ENCODE peak calls at places on chromosome 10, in ten cellular contexts. Y is heart left ventricle, P is PC-3, D is heart right ventricle, I is colonic mucosa, J is fibroblast of villous mesenchyme, G is AG10803, Z is foreskin fibroblast, K is keratinocyte, B is GM20000. V is an unnamed sample.

GRCh38 chr10:93334901-93335312 is 147.2 kb downstream of the MYOF start:
- DNase-seq in D (no peak), P (peak; percentile 95), K (peak; percentile 93), Z (peak; percentile 75), J (no peak), Y (no peak), B (no peak), G (peak; percentile 62), I (no peak), V (peak; percentile 26)

GRCh38 chr10:82171899-82172298 is 296.9 kb downstream of the NRG3 start:
- DNase-seq in K (no peak), B (no peak), Z (no peak), P (no peak), D (no peak), I (no peak), Y (no peak), J (no peak), G (no peak), V (no peak)

GRCh38 chr10:628386-629045 is 61.0 kb downstream of the DIP2C start:
- DNase-seq in J (no peak), Y (no peak), Z (no peak), G (no peak), P (no peak), K (no peak), I (no peak), B (no peak), D (no peak), V (no peak)

GRCh38 chr10:31697271-31698168 is 231.1 kb downstream of the ARHGAP12 start:
- DNase-seq in G (peak; percentile 86), K (no peak), P (peak; percentile 9), I (peak; percentile 55), Y (peak; percentile 91), J (peak; percentile 81), D (peak; percentile 90), Z (peak; percentile 95), B (no peak), V (no peak)

GRCh38 chr10:101294109-101294508 is 59.9 kb upstream of the BTRC start:
- DNase-seq in Z (no peak), P (no peak), J (no peak), I (no peak), D (no peak), K (no peak), Y (no peak), G (no peak), B (no peak), V (no peak)

GRCh38 chr10:101467286-101467770 is 113.4 kb downstream of the BTRC start:
- DNase-seq in Y (no peak), I (peak; percentile 32), J (peak; percentile 77), P (peak; percentile 69), B (peak; percentile 58), K (peak; percentile 61), Z (peak; percentile 85), D (peak; percentile 46), G (peak; percentile 81), V (peak; percentile 25)

GRCh38 chr10:122050316-122050715 is 61.4 kb downstream of the TACC2 start:
- DNase-seq in I (peak; percentile 74), G (no peak), Y (no peak), Z (no peak), B (no peak), K (no peak), D (no peak), P (no peak), J (no peak), V (no peak)

GRCh38 chr10:48943096-48943495 is 3.5 kb upstream of the LRRC18 start:
- DNase-seq in Z (no peak), P (no peak), G (no peak), D (no peak), I (no peak), Y (no peak), J (no peak), K (no peak), B (no peak), V (no peak)

GRCh38 chr10:46312953-46313352 is 26.2 kb downstream of the ANTXRL start:
- DNase-seq in Z (no peak), Y (peak; percentile 19), K (no peak), D (no peak), I (no peak), P (no peak), B (no peak), G (no peak), J (no peak), V (no peak)

GRCh38 chr10:81570878-81571794 is 303.9 kb upstream of the NRG3 start:
- DNase-seq in D (no peak), J (no peak), P (no peak), I (no peak), G (no peak), Z (no peak), B (no peak), K (no peak), Y (peak; percentile 36), V (no peak)

DNA sequence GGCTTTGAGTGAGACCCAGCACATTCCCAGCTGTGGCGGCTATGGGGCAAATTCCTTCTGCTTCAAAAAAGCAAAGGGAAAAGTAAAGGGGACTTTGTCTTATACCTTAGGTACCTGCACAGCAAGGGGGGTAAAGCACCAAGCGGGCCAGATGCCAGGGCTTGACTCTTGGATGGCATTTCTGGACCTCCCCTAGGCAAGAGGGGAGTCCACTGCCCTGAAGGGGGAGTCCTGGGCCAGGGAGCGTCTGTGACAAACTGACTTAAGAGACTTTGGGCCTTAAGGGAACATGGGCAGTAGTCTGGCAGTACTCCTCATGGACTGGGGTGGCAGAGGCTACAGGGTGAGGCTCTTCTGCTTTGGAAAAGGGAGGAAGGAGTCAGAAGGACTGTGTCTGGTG is 16.1 kb upstream of the FOXI2 start:
- DNase-seq in Z (no peak), B (no peak), D (no peak), Y (no peak), K (no peak), G (no peak), J (no peak), I (no peak), P (no peak), V (no peak)
- TF ChIP-seq CTCF in Z (no peak), B (no peak), D (no peak), Y (no peak), K (no peak), G (no peak), J (no peak), I (no peak), P (no peak), V (no peak)

GRCh38 chr10:112687647-112688046 is 240.6 kb downstream of the VTI1A start:
- DNase-seq in D (no peak), J (peak; percentile 34), P (peak; percentile 54), B (no peak), Z (peak; percentile 83), K (no peak), I (no peak), Y (no peak), G (peak; percentile 74), V (no peak)

DNA sequence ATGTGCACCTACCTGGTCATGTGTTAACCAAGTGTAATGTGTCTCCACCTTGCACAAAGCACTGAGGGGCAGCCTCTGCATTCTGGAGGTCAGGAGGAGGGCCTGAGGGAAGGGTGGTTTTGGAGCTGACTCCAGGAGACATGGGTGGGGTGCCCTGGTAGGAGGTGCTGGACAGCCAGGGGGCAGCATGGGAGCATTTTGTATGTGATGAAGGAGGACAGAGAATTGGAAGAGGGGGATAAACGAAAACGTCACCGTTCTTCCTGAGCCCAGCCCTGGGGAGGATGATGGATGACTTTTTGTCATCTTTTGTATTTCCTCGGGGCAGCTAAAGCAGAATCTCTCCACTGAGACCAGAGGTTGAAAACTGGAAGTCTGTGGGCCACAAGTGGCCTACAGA is 242.3 kb downstream of the VTI1A start:
- DNase-seq in K (no peak), J (peak; percentile 25), G (peak; percentile 6), D (peak; percentile 15), B (no peak), Y (no peak), P (peak; percentile 15), Z (peak; percentile 31), I (peak; percentile 42), V (peak; percentile 50)
- TF ChIP-seq CTCF in K (peak; percentile 45), J (peak; percentile 64), G (peak; percentile 48), D (no peak), B (peak; percentile 15), Y (peak; percentile 49), P (peak; percentile 51), Z (peak; percentile 23), I (peak; percentile 15), V (peak; percentile 13)

GRCh38 chr10:110171032-110171431 is 36.4 kb upstream of the MXI1 start:
- DNase-seq in J (no peak), B (no peak), D (no peak), P (peak; percentile 67), G (no peak), Y (no peak), I (no peak), Z (no peak), K (no peak), V (no peak)

GRCh38 chr10:110174201-110174600 is 33.2 kb upstream of the MXI1 start:
- DNase-seq in D (no peak), Z (no peak), G (no peak), P (no peak), I (no peak), J (no peak), Y (no peak), K (no peak), B (no peak), V (no peak)

GRCh38 chr10:110169586-110169985 is 37.8 kb upstream of the MXI1 start:
- DNase-seq in P (no peak), J (no peak), I (no peak), D (no peak), Z (no peak), B (no peak), Y (no peak), G (no peak), K (no peak), V (no peak)

GRCh38 chr10:110170142-110170887 is 37.1 kb upstream of the MXI1 start:
- DNase-seq in J (no peak), I (no peak), K (no peak), G (no peak), B (no peak), Z (no peak), P (no peak), D (peak; percentile 54), Y (no peak), V (no peak)

GRCh38 chr10:110172155-110172554 is 35.2 kb upstream of the MXI1 start:
- DNase-seq in G (no peak), K (no peak), J (no peak), B (no peak), Z (no peak), I (no peak), D (no peak), P (peak; percentile 74), Y (no peak), V (no peak)
- TF ChIP-seq CTCF in G (no peak), K (no peak), J (no peak), B (no peak), Z (no peak), I (no peak), D (no peak), P (no peak), Y (no peak), V (no peak)

DNA sequence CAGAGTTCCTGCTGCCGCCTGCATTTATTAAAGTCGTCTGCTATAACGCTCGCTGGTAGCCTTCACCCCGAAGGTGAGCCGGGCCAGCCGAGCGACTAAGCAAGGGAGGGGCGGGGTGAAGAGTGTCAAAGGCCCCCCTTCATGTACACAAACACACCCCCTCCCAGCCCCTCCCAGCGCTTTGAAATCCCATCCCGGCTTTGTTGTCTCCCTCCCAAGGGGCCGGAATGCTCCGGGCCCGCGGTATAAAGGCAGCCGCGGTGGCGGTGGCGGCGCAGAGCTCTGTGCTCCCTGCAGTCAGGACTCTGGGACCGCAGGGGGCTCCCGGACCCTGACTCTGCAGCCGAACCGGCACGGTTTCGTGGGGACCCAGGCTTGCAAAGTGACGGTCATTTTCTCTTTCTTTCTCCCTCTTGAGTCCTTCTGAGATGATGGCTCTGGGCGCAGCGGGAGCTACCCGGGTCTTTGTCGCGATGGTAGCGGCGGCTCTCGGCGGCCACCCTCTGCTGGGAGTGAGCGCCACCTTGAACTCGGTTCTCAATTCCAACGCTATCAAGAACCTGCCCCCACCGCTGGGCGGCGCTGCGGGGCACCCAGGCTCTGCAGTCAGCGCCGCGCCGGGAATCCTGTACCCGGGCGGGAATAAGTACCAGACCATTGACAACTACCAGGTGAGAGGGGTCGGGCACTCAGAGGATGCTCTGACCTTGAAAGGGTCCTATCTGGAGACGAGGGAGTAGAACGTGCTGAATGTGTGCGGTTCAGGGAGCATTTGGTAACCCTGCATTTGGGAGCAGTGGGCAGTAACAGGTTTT is at the start of gene DKK1:
- DNase-seq in G (peak; percentile 83), P (peak; percentile 100), Z (peak; percentile 94), B (peak; percentile 17), D (peak; percentile 25), I (peak; percentile 76), Y (peak; percentile 73), K (no peak), J (peak; percentile 84), V (peak; percentile 95)
- TF ChIP-seq CTCF in G (peak; percentile 81), P (peak; percentile 100), Z (peak; percentile 82), B (peak; percentile 20), D (peak; percentile 34), I (peak; percentile 66), Y (peak; percentile 62), K (peak; percentile 80), J (peak; percentile 90), V (peak; percentile 95)